ENCODE peak calls at places on chromosomes 16 and 17, in six cellular contexts. One of them, this sample, is unnamed.

GRCh38 chr16:58339452-58339938 is 44.7 kb upstream of the PRSS54 start:
- DNase-seq in lower lobe of right lung: no peak
- DNase-seq in PC-9: no peak
- DNase-seq in AG04450: no peak
- DNase-seq in IMR-90: no peak
- DNase-seq in CD8-positive, alpha-beta T cell: no peak
- DNase-seq in this sample: peak

GRCh38 chr17:17928422-17929386 is 43.5 kb downstream of the TOM1L2 start:
- DNase-seq in PC-9: no peak
- DNase-seq in lower lobe of right lung: no peak
- DNase-seq in IMR-90: no peak
- DNase-seq in AG04450: no peak
- DNase-seq in CD8-positive, alpha-beta T cell: no peak
- DNase-seq in this sample: no peak

GRCh38 chr17:44777394-44778348 is 18.9 kb downstream of the ADAM11 start:
- DNase-seq in lower lobe of right lung: no peak
- DNase-seq in CD8-positive, alpha-beta T cell: no peak
- DNase-seq in PC-9: no peak
- DNase-seq in AG04450: no peak
- DNase-seq in IMR-90: no peak
- DNase-seq in this sample: no peak

GRCh38 chr17:68573338-68573737 is 27.8 kb downstream of the FAM20A start:
- DNase-seq in PC-9: no peak
- DNase-seq in IMR-90: no peak
- DNase-seq in CD8-positive, alpha-beta T cell: no peak
- DNase-seq in lower lobe of right lung: no peak
- DNase-seq in AG04450: no peak
- DNase-seq in this sample: no peak

GRCh38 chr17:43212641-43213490 is 1.2 kb downstream of the TMEM106A start:
- DNase-seq in CD8-positive, alpha-beta T cell: no peak
- DNase-seq in IMR-90: no peak
- DNase-seq in AG04450: no peak
- DNase-seq in lower lobe of right lung: no peak
- DNase-seq in PC-9: no peak
- DNase-seq in this sample: peak

GRCh38 chr16:28084209-28084608 is 20.7 kb upstream of the GSG1L start:
- DNase-seq in CD8-positive, alpha-beta T cell: no peak
- DNase-seq in IMR-90: no peak
- DNase-seq in PC-9: no peak
- DNase-seq in AG04450: no peak
- DNase-seq in lower lobe of right lung: no peak
- DNase-seq in this sample: no peak

GRCh38 chr16:11955713-11956123 is 9.3 kb upstream of the TNFRSF17 start:
- DNase-seq in PC-9: peak
- DNase-seq in lower lobe of right lung: no peak
- DNase-seq in CD8-positive, alpha-beta T cell: no peak
- DNase-seq in AG04450: peak
- DNase-seq in IMR-90: peak
- DNase-seq in this sample: peak

GRCh38 chr17:35080536-35080935 is 17.0 kb upstream of the RFFL start:
- DNase-seq in CD8-positive, alpha-beta T cell: no peak
- DNase-seq in lower lobe of right lung: no peak
- DNase-seq in PC-9: no peak
- DNase-seq in AG04450: no peak
- DNase-seq in IMR-90: no peak
- DNase-seq in this sample: no peak

GRCh38 chr17:73901249-73901648 is 257.0 kb upstream of the SDK2 start:
- DNase-seq in lower lobe of right lung: no peak
- DNase-seq in CD8-positive, alpha-beta T cell: no peak
- DNase-seq in AG04450: no peak
- DNase-seq in PC-9: no peak
- DNase-seq in IMR-90: no peak
- DNase-seq in this sample: no peak

GRCh38 chr17:73900516-73900915 is 256.3 kb upstream of the SDK2 start:
- DNase-seq in lower lobe of right lung: no peak
- DNase-seq in PC-9: no peak
- DNase-seq in AG04450: no peak
- DNase-seq in IMR-90: no peak
- DNase-seq in CD8-positive, alpha-beta T cell: no peak
- DNase-seq in this sample: no peak

GRCh38 chr17:73902416-73903181 is 258.4 kb upstream of the SDK2 start:
- DNase-seq in PC-9: no peak
- DNase-seq in IMR-90: no peak
- DNase-seq in lower lobe of right lung: no peak
- DNase-seq in AG04450: no peak
- DNase-seq in CD8-positive, alpha-beta T cell: no peak
- DNase-seq in this sample: no peak

GRCh38 chr17:73899839-73900238 is 255.6 kb upstream of the SDK2 start:
- DNase-seq in CD8-positive, alpha-beta T cell: no peak
- DNase-seq in PC-9: no peak
- DNase-seq in AG04450: no peak
- DNase-seq in lower lobe of right lung: no peak
- DNase-seq in IMR-90: no peak
- DNase-seq in this sample: no peak

GRCh38 chr17:73901661-73902415 is 257.6 kb upstream of the SDK2 start:
- DNase-seq in PC-9: no peak
- DNase-seq in lower lobe of right lung: peak
- DNase-seq in IMR-90: no peak
- DNase-seq in AG04450: no peak
- DNase-seq in CD8-positive, alpha-beta T cell: peak
- DNase-seq in this sample: no peak
- TF ChIP-seq CTCF in PC-9: no peak
- TF ChIP-seq CTCF in lower lobe of right lung: no peak
- TF ChIP-seq CTCF in IMR-90: no peak
- TF ChIP-seq CTCF in AG04450: no peak
- TF ChIP-seq CTCF in CD8-positive, alpha-beta T cell: no peak
- TF ChIP-seq CTCF in this sample: no peak

DNA sequence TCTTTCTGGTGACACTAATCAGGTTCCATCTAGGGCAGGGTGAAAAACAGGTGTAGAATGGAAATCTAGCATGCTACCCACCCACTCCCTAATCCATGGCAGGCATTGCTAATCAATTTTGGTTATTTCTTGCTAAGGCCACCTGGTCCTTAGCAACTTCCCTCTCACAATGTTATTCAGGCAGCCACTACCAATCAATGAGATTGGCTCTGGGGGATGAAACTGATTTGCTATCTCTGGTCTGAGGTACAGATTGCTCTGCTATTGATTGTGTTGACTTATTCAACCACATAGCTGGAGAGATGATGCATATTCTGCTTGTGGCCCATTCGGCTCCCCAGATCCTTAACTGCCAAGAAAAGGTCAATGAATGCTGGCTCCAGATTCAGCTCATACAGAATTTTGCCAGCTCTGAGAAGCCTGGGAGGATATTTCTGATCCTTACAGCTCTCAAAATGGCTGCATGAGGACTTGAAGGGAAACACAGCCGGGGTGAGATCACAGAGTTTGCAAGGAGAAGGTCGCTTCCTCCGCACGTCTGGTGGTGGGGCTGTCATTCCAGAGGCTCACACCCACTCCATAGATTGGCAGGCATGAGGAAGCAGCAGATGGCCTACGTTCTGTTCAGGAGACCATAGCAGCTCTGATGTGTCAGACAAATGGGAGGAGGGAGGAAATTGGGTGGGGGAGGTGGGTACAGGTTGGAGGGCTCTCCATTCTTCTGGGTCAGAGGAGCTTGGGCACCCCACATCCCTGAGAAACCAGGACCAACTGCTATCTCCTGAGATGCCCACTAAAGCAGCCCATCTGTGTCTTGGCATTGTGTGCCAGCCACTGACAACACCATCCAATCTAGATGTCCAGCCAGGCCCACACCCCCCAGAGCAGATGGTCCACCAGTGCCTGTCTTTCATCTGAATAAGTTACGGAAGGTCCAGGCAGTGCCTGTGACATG is 22.3 kb downstream of the SEZ6 start:
- DNase-seq in PC-9: no peak
- DNase-seq in AG04450: no peak
- DNase-seq in IMR-90: peak
- DNase-seq in lower lobe of right lung: no peak
- DNase-seq in CD8-positive, alpha-beta T cell: no peak
- DNase-seq in this sample: no peak
- TF ChIP-seq CTCF in PC-9: no peak
- TF ChIP-seq CTCF in AG04450: no peak
- TF ChIP-seq CTCF in IMR-90: no peak
- TF ChIP-seq CTCF in lower lobe of right lung: no peak
- TF ChIP-seq CTCF in CD8-positive, alpha-beta T cell: no peak
- TF ChIP-seq CTCF in this sample: no peak

GRCh38 chr17:80819422-80820164 is 172.0 kb upstream of the CHMP6 start:
- DNase-seq in AG04450: no peak
- DNase-seq in IMR-90: no peak
- DNase-seq in lower lobe of right lung: no peak
- DNase-seq in CD8-positive, alpha-beta T cell: no peak
- DNase-seq in PC-9: no peak
- DNase-seq in this sample: no peak

GRCh38 chr17:80822700-80823410 is 168.8 kb upstream of the CHMP6 start:
- DNase-seq in CD8-positive, alpha-beta T cell: no peak
- DNase-seq in IMR-90: no peak
- DNase-seq in lower lobe of right lung: peak
- DNase-seq in PC-9: peak
- DNase-seq in AG04450: no peak
- DNase-seq in this sample: no peak

GRCh38 chr17:80820331-80820730 is 171.3 kb upstream of the CHMP6 start:
- DNase-seq in CD8-positive, alpha-beta T cell: no peak
- DNase-seq in AG04450: no peak
- DNase-seq in IMR-90: no peak
- DNase-seq in lower lobe of right lung: peak
- DNase-seq in PC-9: no peak
- DNase-seq in this sample: no peak

GRCh38 chr17:80821546-80821945 is 170.1 kb upstream of the CHMP6 start:
- DNase-seq in IMR-90: no peak
- DNase-seq in AG04450: no peak
- DNase-seq in lower lobe of right lung: peak
- DNase-seq in PC-9: no peak
- DNase-seq in CD8-positive, alpha-beta T cell: no peak
- DNase-seq in this sample: no peak

DNA sequence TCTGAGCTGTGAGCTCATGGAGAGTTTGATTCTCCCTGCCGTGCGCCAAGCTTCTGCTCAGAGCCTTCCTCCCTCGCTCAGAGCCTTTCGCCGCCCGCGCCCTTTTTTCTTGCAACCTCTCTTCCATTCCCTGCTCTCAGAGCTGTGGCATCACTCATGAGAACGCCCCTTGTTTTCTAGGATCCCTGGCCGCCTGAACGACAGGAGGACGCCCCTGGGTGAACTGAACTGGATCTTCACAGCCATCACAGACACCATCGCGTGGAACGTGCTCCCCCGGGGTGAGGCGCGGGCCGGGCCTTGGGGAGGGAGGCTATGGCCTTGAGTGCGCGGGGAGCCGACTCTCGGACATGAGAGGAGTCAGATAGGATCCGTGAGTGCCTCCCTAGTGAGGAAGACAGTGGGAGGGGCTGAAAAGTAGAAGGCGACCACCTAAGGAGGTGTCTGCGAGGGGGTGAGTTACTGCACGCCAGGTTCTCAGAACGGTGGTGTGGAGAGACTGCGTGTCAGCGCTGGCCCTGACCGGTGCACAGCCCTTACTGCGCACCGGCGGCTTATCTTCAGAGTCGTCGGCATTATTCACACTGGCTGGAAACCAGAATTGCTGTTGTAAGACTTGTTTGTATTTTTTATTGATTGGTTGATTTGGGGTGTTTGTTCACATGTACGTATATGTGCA is 169.5 kb upstream of the CHMP6 start:
- DNase-seq in IMR-90: no peak
- DNase-seq in lower lobe of right lung: peak
- DNase-seq in AG04450: no peak
- DNase-seq in PC-9: no peak
- DNase-seq in CD8-positive, alpha-beta T cell: no peak
- DNase-seq in this sample: no peak
- TF ChIP-seq CTCF in IMR-90: no peak
- TF ChIP-seq CTCF in lower lobe of right lung: no peak
- TF ChIP-seq CTCF in AG04450: no peak
- TF ChIP-seq CTCF in PC-9: no peak
- TF ChIP-seq CTCF in CD8-positive, alpha-beta T cell: no peak
- TF ChIP-seq CTCF in this sample: no peak

GRCh38 chr16:77961811-77962210 is 60.5 kb upstream of the CLEC3A start:
- DNase-seq in CD8-positive, alpha-beta T cell: no peak
- DNase-seq in AG04450: no peak
- DNase-seq in PC-9: no peak
- DNase-seq in lower lobe of right lung: no peak
- DNase-seq in IMR-90: peak
- DNase-seq in this sample: peak

GRCh38 chr16:77955127-77955526 is 67.2 kb upstream of the CLEC3A start:
- DNase-seq in CD8-positive, alpha-beta T cell: no peak
- DNase-seq in lower lobe of right lung: no peak
- DNase-seq in PC-9: no peak
- DNase-seq in IMR-90: no peak
- DNase-seq in AG04450: no peak
- DNase-seq in this sample: no peak

GRCh38 chr16:77951788-77952187 is 70.6 kb upstream of the CLEC3A start:
- DNase-seq in PC-9: no peak
- DNase-seq in CD8-positive, alpha-beta T cell: no peak
- DNase-seq in AG04450: no peak
- DNase-seq in lower lobe of right lung: no peak
- DNase-seq in IMR-90: no peak
- DNase-seq in this sample: no peak

GRCh38 chr16:77960771-77961170 is 61.6 kb upstream of the CLEC3A start:
- DNase-seq in AG04450: no peak
- DNase-seq in CD8-positive, alpha-beta T cell: no peak
- DNase-seq in lower lobe of right lung: no peak
- DNase-seq in IMR-90: no peak
- DNase-seq in PC-9: no peak
- DNase-seq in this sample: no peak

DNA sequence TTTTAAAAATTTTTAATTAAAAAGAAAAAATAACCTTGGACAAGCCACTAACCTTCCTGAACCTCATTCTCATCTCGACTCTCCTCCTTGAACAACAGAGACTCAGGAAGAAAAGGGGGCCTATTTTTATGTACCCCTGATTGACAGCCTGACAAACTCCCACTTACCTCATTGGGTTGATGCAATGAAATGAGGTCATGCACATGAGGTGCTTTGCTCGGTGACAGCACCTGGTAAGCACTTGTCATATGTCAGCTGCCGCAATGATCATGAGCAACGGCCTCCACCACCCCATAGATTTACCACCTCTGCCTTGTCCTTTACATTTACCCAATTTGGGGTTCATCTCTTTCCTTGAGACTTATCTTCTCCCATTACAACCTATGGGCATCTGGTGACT is 66.1 kb upstream of the CLEC3A start:
- DNase-seq in CD8-positive, alpha-beta T cell: no peak
- DNase-seq in IMR-90: no peak
- DNase-seq in lower lobe of right lung: no peak
- DNase-seq in PC-9: no peak
- DNase-seq in AG04450: no peak
- DNase-seq in this sample: no peak
- TF ChIP-seq CTCF in CD8-positive, alpha-beta T cell: no peak
- TF ChIP-seq CTCF in IMR-90: no peak
- TF ChIP-seq CTCF in lower lobe of right lung: no peak
- TF ChIP-seq CTCF in PC-9: no peak
- TF ChIP-seq CTCF in AG04450: no peak
- TF ChIP-seq CTCF in this sample: no peak